ENCODE peak calls at places on chromosomes 12 and 14, in five cellular contexts. F is mucosa of descending colon; J is activated CD8-positive, alpha-beta memory T cell treated with anti-CD3 and anti-CD28 coated beads, Interleukin-2, amount 10 ng/mL, durations not matched to agents 7 days and 5 days; U is bronchial epithelial cell; Z is kidney epithelial cell. Y is an unnamed sample.

GRCh38 chr12:63885401-63885800 is 40.9 kb downstream of the SRGAP1 start:
- DNase-seq in U (no peak), J (no peak), Z (no peak), F (no peak), Y (no peak)

GRCh38 chr12:66409195-66409871 is 107.0 kb downstream of the HELB start:
- DNase-seq in U (peak), Z (no peak), F (no peak), J (peak), Y (peak)

GRCh38 chr12:68844318-68844745 is 36.4 kb downstream of the MDM2 start:
- DNase-seq in U (no peak), F (no peak), Z (no peak), J (no peak), Y (no peak)

GRCh38 chr12:93766802-93767523 is 89.8 kb downstream of the CRADD start:
- DNase-seq in F (no peak), Z (no peak), U (peak), J (peak), Y (no peak)

GRCh38 chr12:14948672-14949071 is 10.3 kb upstream of the ERP27 start:
- DNase-seq in F (no peak), U (peak), Z (peak), J (peak), Y (no peak)

GRCh38 chr12:45051490-45052105 is 699 bp upstream of the DBX2 start:
- DNase-seq in Z (no peak), J (no peak), F (no peak), U (peak), Y (peak)

GRCh38 chr12:51917746-51918453 is 10.6 kb downstream of the ACVRL1 start:
- DNase-seq in J (no peak), F (no peak), U (no peak), Z (no peak), Y (no peak)

GRCh38 chr12:116382456-116382902 is 105.0 kb upstream of the MED13L start:
- DNase-seq in F (no peak), U (no peak), J (no peak), Z (no peak), Y (no peak)

GRCh38 chr12:69405466-69405865 is 45.9 kb downstream of the YEATS4 start:
- DNase-seq in F (no peak), Z (peak), J (no peak), U (peak), Y (no peak)

GRCh38 chr12:29066061-29066588 is 83.0 kb upstream of the FAR2 start:
- DNase-seq in U (peak), F (no peak), J (no peak), Z (no peak), Y (no peak)

GRCh38 chr12:92927436-92928116 is 1.5 kb downstream of the EEA1 start:
- DNase-seq in J (no peak), F (no peak), U (peak), Z (peak), Y (no peak)

GRCh38 chr14:68549057-68549421 is 243.8 kb downstream of the ZFP36L1 start:
- DNase-seq in U (peak), J (no peak), Z (no peak), F (no peak), Y (no peak)

GRCh38 chr14:67187826-67188225 is 1.4 kb upstream of the GARIN2 start:
- DNase-seq in F (no peak), Z (peak), J (no peak), U (peak), Y (no peak)

GRCh38 chr12:84791444-84791843 is 121.2 kb downstream of the SLC6A15 start:
- DNase-seq in U (no peak), Z (no peak), F (no peak), J (no peak), Y (no peak)

GRCh38 chr14:71119075-71119474 is 211.8 kb downstream of the PCNX1 start:
- DNase-seq in U (peak), J (no peak), Z (peak), F (no peak), Y (no peak)

GRCh38 chr12:53737951-53738833 is 10.9 kb upstream of the CALCOCO1 start:
- DNase-seq in U (no peak), Z (no peak), F (peak), J (no peak), Y (no peak)

GRCh38 chr12:52184813-52185212 is 7.0 kb downstream of the KRT80 start:
- DNase-seq in U (no peak), F (no peak), J (no peak), Z (no peak), Y (no peak)

GRCh38 chr14:31025335-31026075 is at the start of gene AP4S1:
- DNase-seq in F (peak), U (no peak), Z (no peak), J (peak), Y (peak)

GRCh38 chr14:99579077-99579836 is 24.8 kb downstream of the CCDC85C start:
- DNase-seq in F (peak), Z (no peak), U (peak), J (no peak), Y (no peak)

GRCh38 chr12:118958520-118958919 is 22.8 kb upstream of the SRRM4 start:
- DNase-seq in U (no peak), J (no peak), F (no peak), Z (no peak), Y (peak)

GRCh38 chr12:120457133-120457532 is 10.9 kb downstream of the GATC start:
- DNase-seq in U (no peak), F (no peak), Z (no peak), J (no peak), Y (no peak)

GRCh38 chr12:120586216-120586615 is 5.0 kb upstream of the POP5 start:
- DNase-seq in U (no peak), Z (no peak), J (no peak), F (no peak), Y (no peak)

GRCh38 chr14:68913516-68913915 is 65.6 kb downstream of the ACTN1 start:
- DNase-seq in U (no peak), J (no peak), F (no peak), Z (no peak), Y (no peak)

GRCh38 chr12:131351319-131352028 is 359.4 kb upstream of the SFSWAP start:
- DNase-seq in U (no peak), F (no peak), Z (no peak), J (no peak), Y (no peak)

GRCh38 chr12:104480826-104481457 is 24.2 kb downstream of the CHST11 start:
- DNase-seq in U (peak), J (no peak), F (no peak), Z (no peak), Y (no peak)

GRCh38 chr14:51304428-51304827 is 64.4 kb downstream of the TMX1 start:
- DNase-seq in F (no peak), J (no peak), U (peak), Z (peak), Y (no peak)

GRCh38 chr12:109302358-109302757 is 6.7 kb downstream of the FOXN4 start:
- DNase-seq in F (no peak), J (no peak), U (peak), Z (no peak), Y (no peak)

GRCh38 chr12:121992059-121992879 is 29.4 kb upstream of the BCL7A start:
- DNase-seq in F (no peak), J (peak), Z (peak), U (peak), Y (no peak)

GRCh38 chr12:72074065-72074464 is 135.4 kb downstream of the TPH2 start:
- DNase-seq in Z (no peak), F (no peak), U (no peak), J (no peak), Y (no peak)

GRCh38 chr12:83317641-83318040 is 630.9 kb downstream of the TMTC2 start:
- DNase-seq in U (no peak), F (no peak), Z (no peak), J (no peak), Y (no peak)

GRCh38 chr12:119096429-119097202 is 82.1 kb upstream of the HSPB8 start:
- DNase-seq in Z (no peak), U (no peak), J (no peak), F (no peak), Y (no peak)

GRCh38 chr12:68530965-68531364 is 79.7 kb upstream of the RAP1B start:
- DNase-seq in U (no peak), F (no peak), J (no peak), Z (peak), Y (no peak)

GRCh38 chr14:61564623-61565091 is 130.7 kb upstream of the HIF1A start:
- DNase-seq in F (no peak), Z (peak), J (no peak), U (peak), Y (no peak)

GRCh38 chr14:72479471-72479931 is 414.4 kb downstream of the DPF3 start:
- DNase-seq in F (no peak), J (no peak), Z (no peak), U (no peak), Y (no peak)

GRCh38 chr14:71403673-71404072 is 496.4 kb downstream of the PCNX1 start:
- DNase-seq in U (peak), Z (no peak), F (no peak), J (peak), Y (no peak)

GRCh38 chr12:63420206-63420644 is 248.1 kb downstream of the DPY19L2 start:
- DNase-seq in U (peak), F (no peak), J (peak), Z (no peak), Y (peak)

GRCh38 chr12:80966001-80966400 is 28.3 kb upstream of the LIN7A start:
- DNase-seq in Z (no peak), J (no peak), U (no peak), F (no peak), Y (no peak)

GRCh38 chr14:56112781-56113180 is 5.4 kb upstream of the PELI2 start:
- DNase-seq in U (no peak), Z (no peak), F (no peak), J (no peak), Y (no peak)

GRCh38 chr14:21852061-21852664 is 178.5 kb upstream of the OR4E1 start:
- DNase-seq in U (peak), J (peak), Z (no peak), F (peak), Y (no peak)

Y was measured in NCI-H1105.